ENCODE peak calls at places on chromosomes 1 and 21, in ten cellular contexts. O is fibroblast of lung, G is heart right ventricle, R is ovary, J is tibial nerve, L is H1, K is stomach, U is GM23248, X is prostate gland, Y is IMR-90. Q is an unnamed sample. For H3K4me1, the result is how much of the 10 kb centered on the place peaks cover.

GRCh38 chr1:89822999-89823628 is 2.3 kb downstream of the LRRC8D start:
- DNase-seq in O (no peak), G (no peak), R (no peak), J (no peak), L (no peak), K (no peak), U (peak), X (no peak), Y (peak), Q (no peak)

GRCh38 chr1:53615101-53615500 is 123.9 kb downstream of the GLIS1 start:
- DNase-seq in O (no peak), G (no peak), R (no peak), J (no peak), L (no peak), K (peak), U (no peak), X (no peak), Y (no peak), Q (no peak)

GRCh38 chr1:152699746-152700145 is 1.6 kb downstream of the LCE2A start:
- DNase-seq in O (no peak), G (no peak), R (no peak), J (no peak), L (no peak), K (no peak), U (peak), X (no peak), Y (no peak), Q (no peak)

GRCh38 chr1:150162862-150163706 is 13.4 kb downstream of the PLEKHO1 start:
- DNase-seq in O (peak), G (peak), R (peak), J (peak), L (peak), K (peak), U (peak), X (peak), Y (peak), Q (peak)

GRCh38 chr1:116763787-116764465 is 9.7 kb downstream of the CD2 start:
- DNase-seq in O (no peak), G (no peak), R (no peak), J (no peak), L (peak), K (peak), U (peak), X (no peak), Y (no peak), Q (peak)

GRCh38 chr1:229102741-229103480 is 168.0 kb upstream of the RAB4A start:
- DNase-seq in O (no peak), G (no peak), R (no peak), J (no peak), L (no peak), K (no peak), U (peak), X (no peak), Y (no peak), Q (no peak)

GRCh38 chr21:26506951-26507350 is 66.1 kb downstream of the CYYR1 start:
- DNase-seq in O (peak), G (no peak), R (no peak), J (no peak), L (no peak), K (no peak), U (peak), X (no peak), Y (peak), Q (no peak)

GRCh38 chr1:218361298-218362065 is 16.3 kb downstream of the TGFB2 start:
- DNase-seq in O (peak), G (no peak), R (no peak), J (no peak), L (peak), K (no peak), U (peak), X (no peak), Y (peak), Q (no peak)

GRCh38 chr1:65006806-65007205 is 40.5 kb upstream of the JAK1 start:
- DNase-seq in O (no peak), G (no peak), R (no peak), J (no peak), L (no peak), K (no peak), U (no peak), X (no peak), Y (no peak), Q (no peak)

GRCh38 chr21:36804867-36805611 is 106.1 kb downstream of the SIM2 start:
- DNase-seq in O (no peak), G (no peak), R (no peak), J (no peak), L (no peak), K (no peak), U (no peak), X (no peak), Y (no peak), Q (no peak)

GRCh38 chr1:208791458-208791857 is 547.3 kb upstream of the PLXNA2 start:
- DNase-seq in O (peak), G (no peak), R (no peak), J (no peak), L (no peak), K (no peak), U (no peak), X (no peak), Y (no peak), Q (no peak)
- H3K4me1 ChIP-seq in O (under half), G (under half), R (under half), J (under half), L (under half), K (under half), U (under half), X (under half), Y (under half), Q (under half)

GRCh38 chr1:177173976-177174375 is 3.2 kb downstream of the BRINP2 start:
- DNase-seq in O (no peak), G (no peak), R (no peak), J (no peak), L (no peak), K (no peak), U (no peak), X (no peak), Y (no peak), Q (no peak)

GRCh38 chr1:177172866-177173265 is 2.1 kb downstream of the BRINP2 start:
- DNase-seq in O (no peak), G (no peak), R (no peak), J (no peak), L (no peak), K (no peak), U (no peak), X (no peak), Y (no peak), Q (no peak)

GRCh38 chr1:177171536-177172123 is 872 bp downstream of the BRINP2 start:
- DNase-seq in O (no peak), G (no peak), R (no peak), J (no peak), L (no peak), K (no peak), U (peak), X (no peak), Y (no peak), Q (no peak)

GRCh38 chr1:177170756-177171535 is at the start of gene BRINP2:
- DNase-seq in O (peak), G (peak), R (peak), J (no peak), L (peak), K (peak), U (peak), X (peak), Y (peak), Q (peak)

GRCh38 chr1:177172331-177172730 is 1.6 kb downstream of the BRINP2 start:
- DNase-seq in O (no peak), G (no peak), R (no peak), J (no peak), L (no peak), K (no peak), U (no peak), X (no peak), Y (no peak), Q (no peak)
- H3K4me3 ChIP-seq in O (no peak), G (no peak), R (no peak), J (no peak), L (no peak), K (no peak), U (no peak), X (no peak), Y (no peak), Q (no peak)

GRCh38 chr1:67846538-67846937 is 13.3 kb upstream of the GNG12 start:
- DNase-seq in O (no peak), G (no peak), R (no peak), J (no peak), L (no peak), K (no peak), U (no peak), X (no peak), Y (no peak), Q (no peak)
- H3K4me1 ChIP-seq in O (under half), G (under half), R (under half), J (under half), L (under half), K (under half), U (under half), X (under half), Y (under half), Q (under half)

DNA sequence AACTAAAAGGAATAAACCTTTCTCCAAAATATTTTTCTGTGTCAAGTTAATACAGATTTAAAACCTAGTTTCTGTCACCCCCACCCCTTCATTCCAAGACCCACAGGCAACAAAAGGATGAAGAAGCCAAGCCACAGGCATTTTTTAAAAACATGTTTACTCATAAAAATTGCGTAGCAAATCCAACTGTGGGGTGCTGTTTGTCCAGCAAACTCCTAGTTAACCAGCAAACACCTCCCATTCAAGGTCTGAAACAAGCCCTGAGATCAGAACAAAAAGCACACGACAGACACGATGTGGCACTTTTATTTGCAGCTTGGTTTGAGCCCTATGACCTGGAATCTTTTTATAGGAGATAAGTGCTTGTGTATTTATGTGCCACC is 149.9 kb upstream of the CAMK1G start:
- DNase-seq in O (peak), G (no peak), R (no peak), J (no peak), L (no peak), K (no peak), U (peak), X (no peak), Y (no peak), Q (no peak)
- H3K4me3 ChIP-seq in O (no peak), G (no peak), R (no peak), J (no peak), L (no peak), K (no peak), U (no peak), X (no peak), Y (no peak), Q (no peak)

DNA sequence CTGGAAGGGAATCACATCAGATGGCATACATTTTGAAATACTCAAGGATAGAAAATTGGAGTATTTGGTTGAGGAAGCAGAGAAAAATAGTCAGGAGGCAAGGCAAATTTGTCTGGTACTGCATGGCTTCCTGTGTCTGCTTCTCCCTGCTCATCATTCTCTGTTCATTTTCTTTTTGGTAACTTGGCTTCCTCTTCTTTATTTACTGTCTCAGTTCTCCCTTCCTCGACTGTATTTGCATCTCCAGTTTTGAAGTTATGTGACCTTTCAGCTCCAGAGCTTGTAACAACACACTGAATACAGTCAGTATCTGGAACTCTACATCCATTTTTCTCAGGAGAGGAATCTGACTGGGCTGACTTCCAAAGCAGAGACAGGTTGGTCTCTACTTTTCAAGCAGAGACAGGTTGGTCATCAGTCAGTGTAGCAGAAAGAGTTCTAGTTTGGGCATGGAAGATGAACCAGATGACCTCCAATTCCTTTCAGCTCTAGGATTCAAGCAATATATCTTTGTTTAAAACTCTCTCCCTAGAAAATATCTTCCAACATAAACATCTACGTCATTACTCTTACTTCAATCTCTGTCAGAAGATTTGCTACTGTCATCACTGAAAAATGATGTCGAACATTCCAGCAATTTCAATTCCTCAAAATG is 571.2 kb downstream of the ADGRL2 start:
- DNase-seq in O (peak), G (no peak), R (no peak), J (no peak), L (no peak), K (no peak), U (no peak), X (no peak), Y (no peak), Q (no peak)
- H3K4me1 ChIP-seq in O (under half), G (under half), R (under half), J (under half), L (under half), K (under half), U (under half), X (under half), Y (under half), Q (under half)

GRCh38 chr21:45548711-45549491 is 6.7 kb upstream of the SLC19A1 start:
- DNase-seq in O (no peak), G (no peak), R (peak), J (no peak), L (no peak), K (no peak), U (no peak), X (no peak), Y (no peak), Q (no peak)

GRCh38 chr21:45549670-45550463 is 7.6 kb upstream of the SLC19A1 start:
- DNase-seq in O (no peak), G (no peak), R (peak), J (no peak), L (no peak), K (no peak), U (no peak), X (no peak), Y (no peak), Q (no peak)

GRCh38 chr21:45551816-45552695 is 9.8 kb upstream of the SLC19A1 start:
- DNase-seq in O (no peak), G (no peak), R (peak), J (no peak), L (no peak), K (no peak), U (no peak), X (no peak), Y (no peak), Q (no peak)

GRCh38 chr21:45551316-45551715 is 9.1 kb upstream of the SLC19A1 start:
- DNase-seq in O (peak), G (no peak), R (peak), J (no peak), L (no peak), K (no peak), U (peak), X (no peak), Y (peak), Q (no peak)

GRCh38 chr21:45550552-45551210 is 8.4 kb upstream of the SLC19A1 start:
- DNase-seq in O (no peak), G (no peak), R (peak), J (no peak), L (no peak), K (no peak), U (no peak), X (no peak), Y (no peak), Q (no peak)
- H3K4me3 ChIP-seq in O (no peak), G (no peak), R (no peak), J (no peak), L (no peak), K (no peak), U (no peak), X (no peak), Y (no peak), Q (no peak)

DNA sequence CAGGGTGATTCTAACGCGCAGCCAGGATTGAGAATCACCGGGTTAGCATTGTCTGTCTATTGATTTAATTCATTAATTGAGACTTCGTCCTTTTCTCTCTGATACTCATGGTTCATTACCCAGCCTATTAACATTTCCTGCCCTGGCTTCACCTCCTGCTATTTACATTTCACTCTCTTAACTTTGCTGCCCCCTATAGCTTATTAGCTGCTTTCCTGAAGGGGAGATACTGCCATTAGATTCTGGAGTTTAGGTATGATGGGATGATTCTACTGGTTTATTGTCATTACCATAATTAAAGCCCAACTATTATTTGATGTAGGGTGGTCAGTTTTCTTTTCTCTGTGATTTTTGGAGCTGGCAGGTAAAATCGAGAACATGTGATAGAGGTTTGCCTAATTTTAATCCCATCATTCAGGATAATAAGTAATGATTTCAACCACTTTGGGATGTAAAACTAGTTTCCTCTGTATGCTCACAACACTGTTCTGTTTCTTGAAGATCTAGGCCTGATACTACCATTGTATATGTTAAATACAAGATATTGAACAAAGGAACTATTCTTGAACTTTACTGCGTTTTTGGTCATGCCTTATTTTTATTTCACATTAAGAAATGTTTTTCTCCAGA is 6.4 kb downstream of the PPP2R5A start:
- DNase-seq in O (peak), G (no peak), R (no peak), J (no peak), L (no peak), K (no peak), U (peak), X (peak), Y (peak), Q (no peak)
- H3K4me1 ChIP-seq in O (under half), G (half or more), R (under half), J (under half), L (under half), K (half or more), U (under half), X (under half), Y (under half), Q (under half)

DNA sequence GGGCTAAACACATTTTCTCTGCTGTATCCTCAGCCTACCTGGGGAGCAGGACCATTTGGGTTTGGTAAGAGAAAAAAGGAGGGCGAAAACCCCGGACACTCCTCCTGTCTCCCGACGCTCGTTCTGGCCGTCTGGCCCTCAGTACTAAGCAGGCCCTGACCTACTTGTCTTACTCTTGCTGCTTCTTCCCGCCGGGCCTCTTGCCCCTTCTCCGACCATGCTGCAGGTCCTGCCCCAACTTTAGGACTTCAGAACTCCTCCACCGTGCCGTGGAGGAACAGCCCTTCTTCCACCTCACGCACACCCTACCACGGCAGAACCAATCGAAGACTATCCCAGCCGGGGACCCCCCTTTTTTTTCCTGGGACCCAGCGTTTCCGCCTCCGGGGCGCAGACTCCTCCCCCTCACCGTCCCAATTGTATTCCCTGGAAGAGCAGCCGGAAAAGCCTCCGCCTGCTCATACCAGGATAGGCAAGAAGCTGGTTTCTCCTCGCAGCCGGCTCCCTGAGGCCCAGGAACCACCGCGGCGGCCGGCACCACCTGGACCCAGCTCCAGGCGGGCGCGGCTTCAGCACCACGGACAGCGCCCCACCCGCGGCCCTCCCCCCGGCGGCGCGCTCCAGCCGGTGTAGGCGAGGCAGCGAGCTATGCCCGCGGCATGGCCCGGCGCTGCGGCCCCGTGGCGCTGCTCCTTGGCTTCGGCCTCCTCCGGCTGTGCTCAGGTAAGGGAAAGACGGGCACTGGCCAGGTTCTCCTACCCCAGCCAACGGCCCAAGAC is at the start of gene CHRNB2:
- DNase-seq in O (peak), G (peak), R (peak), J (peak), L (peak), K (peak), U (peak), X (peak), Y (no peak), Q (peak)
- H3K4me3 ChIP-seq in O (no peak), G (peak), R (no peak), J (peak), L (peak), K (peak), U (peak), X (no peak), Y (no peak), Q (no peak)

GRCh38 chr1:207862241-207862787 is 48.6 kb downstream of the CD34 start:
- DNase-seq in O (no peak), G (no peak), R (no peak), J (no peak), L (no peak), K (no peak), U (peak), X (no peak), Y (peak), Q (no peak)
- H3K4me1 ChIP-seq in O (under half), G (half or more), R (under half), J (under half), L (under half), K (half or more), U (under half), X (under half), Y (under half), Q (under half)

GRCh38 chr1:68370101-68370915 is 79.4 kb downstream of the RPE65 start:
- DNase-seq in O (no peak), G (no peak), R (no peak), J (no peak), L (no peak), K (no peak), U (no peak), X (no peak), Y (no peak), Q (no peak)
- H3K4me3 ChIP-seq in O (no peak), G (no peak), R (no peak), J (no peak), L (no peak), K (no peak), U (no peak), X (no peak), Y (no peak), Q (no peak)

Q was measured in colonic mucosa.